ENCODE peak calls at places on chromosomes 7 and 10, in ten cellular contexts. T, D, W, E, U, H, Q, S, Y and F are unnamed samples.

GRCh38 chr7:134690016-134690415 is 43.4 kb downstream of the BPGM start:
- DNase-seq in T (no peak), D (no peak), W (no peak), E (no peak), U (peak), H (no peak), Q (no peak), S (no peak), Y (no peak), F (no peak)

GRCh38 chr10:86203162-86203905 is 163.3 kb downstream of the GRID1 start:
- DNase-seq in T (no peak), D (no peak), W (peak), E (no peak), U (no peak), H (no peak), Q (no peak), S (no peak), Y (no peak), F (no peak)

GRCh38 chr7:137687556-137688280 is 159.1 kb downstream of the DGKI start:
- DNase-seq in T (no peak), D (no peak), W (no peak), E (no peak), U (peak), H (no peak), Q (no peak), S (no peak), Y (no peak), F (no peak)

GRCh38 chr7:10579561-10579960 is 394.1 kb upstream of the PHF14 start:
- DNase-seq in T (no peak), D (no peak), W (no peak), E (no peak), U (no peak), H (no peak), Q (no peak), S (no peak), Y (no peak), F (peak)

GRCh38 chr7:87480386-87480785 is 4.9 kb upstream of the ABCB4 start:
- DNase-seq in T (no peak), D (no peak), W (no peak), E (no peak), U (peak), H (no peak), Q (no peak), S (no peak), Y (no peak), F (no peak)

GRCh38 chr10:452512-453504 is 236.7 kb downstream of the DIP2C start:
- DNase-seq in T (no peak), D (no peak), W (no peak), E (no peak), U (peak), H (no peak), Q (no peak), S (no peak), Y (no peak), F (no peak)

GRCh38 chr7:70696139-70696782 is 435.7 kb upstream of the GALNT17 start:
- DNase-seq in T (no peak), D (peak), W (no peak), E (no peak), U (peak), H (no peak), Q (no peak), S (no peak), Y (no peak), F (no peak)

GRCh38 chr7:25348066-25348595 is 119.8 kb upstream of the NPVF start:
- DNase-seq in T (no peak), D (no peak), W (no peak), E (no peak), U (no peak), H (no peak), Q (no peak), S (no peak), Y (no peak), F (no peak)

GRCh38 chr7:135745702-135746312 is 2.8 kb downstream of the FAM180A start:
- DNase-seq in T (no peak), D (no peak), W (no peak), E (no peak), U (peak), H (peak), Q (no peak), S (no peak), Y (no peak), F (no peak)

GRCh38 chr7:30212720-30213119 is 71.7 kb upstream of the ZNRF2 start:
- DNase-seq in T (no peak), D (no peak), W (no peak), E (no peak), U (no peak), H (no peak), Q (no peak), S (no peak), Y (no peak), F (no peak)